ENCODE peak calls at places on chromosomes 11 and 22, in nine cellular contexts. One of them, this sample, is unnamed.
A peak's percentile ranks its signal among the peaks of the same experiment; 100 is the strongest.

GRCh38 chr11:36095716-36096115 is 151.9 kb downstream of the LDLRAD3 start:
- DNase-seq in H9: no peak
- DNase-seq in cardiac muscle cell: peak; percentile 88
- DNase-seq in dorsolateral prefrontal cortex: no peak
- DNase-seq in fibroblast of lung: peak; percentile 66
- DNase-seq in neural progenitor cell: no peak
- DNase-seq in mammary epithelial cell: no peak
- DNase-seq in aorta: no peak
- DNase-seq in PC-3: no peak
- DNase-seq in this sample: no peak

GRCh38 chr11:87097582-87097981 is 59.8 kb downstream of the TMEM135 start:
- DNase-seq in H9: peak; percentile 55
- DNase-seq in cardiac muscle cell: peak; percentile 58
- DNase-seq in dorsolateral prefrontal cortex: no peak
- DNase-seq in fibroblast of lung: peak; percentile 29
- DNase-seq in neural progenitor cell: peak; percentile 62
- DNase-seq in mammary epithelial cell: peak; percentile 22
- DNase-seq in aorta: no peak
- DNase-seq in PC-3: peak; percentile 76
- DNase-seq in this sample: no peak

GRCh38 chr11:1073261-1073724 is 1.4 kb upstream of the MUC2 start:
- DNase-seq in H9: no peak
- DNase-seq in cardiac muscle cell: peak; percentile 79
- DNase-seq in dorsolateral prefrontal cortex: no peak
- DNase-seq in fibroblast of lung: peak; percentile 53
- DNase-seq in neural progenitor cell: peak; percentile 54
- DNase-seq in mammary epithelial cell: peak; percentile 58
- DNase-seq in aorta: peak; percentile 63
- DNase-seq in PC-3: peak; percentile 76
- DNase-seq in this sample: no peak

GRCh38 chr11:133619973-133620372 is 87.7 kb upstream of the OPCML start:
- DNase-seq in H9: no peak
- DNase-seq in cardiac muscle cell: no peak
- DNase-seq in dorsolateral prefrontal cortex: no peak
- DNase-seq in fibroblast of lung: no peak
- DNase-seq in neural progenitor cell: peak; percentile 24
- DNase-seq in mammary epithelial cell: no peak
- DNase-seq in aorta: no peak
- DNase-seq in PC-3: no peak
- DNase-seq in this sample: no peak

GRCh38 chr11:110096369-110096976 is 3.3 kb downstream of the ZC3H12C start:
- DNase-seq in H9: no peak
- DNase-seq in cardiac muscle cell: no peak
- DNase-seq in dorsolateral prefrontal cortex: no peak
- DNase-seq in fibroblast of lung: no peak
- DNase-seq in neural progenitor cell: no peak
- DNase-seq in mammary epithelial cell: no peak
- DNase-seq in aorta: no peak
- DNase-seq in PC-3: peak; percentile 59
- DNase-seq in this sample: no peak

GRCh38 chr11:117225553-117226170 is 6.2 kb downstream of the PCSK7 start:
- DNase-seq in H9: no peak
- DNase-seq in cardiac muscle cell: no peak
- DNase-seq in dorsolateral prefrontal cortex: no peak
- DNase-seq in fibroblast of lung: no peak
- DNase-seq in neural progenitor cell: no peak
- DNase-seq in mammary epithelial cell: no peak
- DNase-seq in aorta: no peak
- DNase-seq in PC-3: no peak
- DNase-seq in this sample: no peak

GRCh38 chr22:47810505-47811500 is 1048.4 kb downstream of the TBC1D22A start:
- DNase-seq in H9: no peak
- DNase-seq in cardiac muscle cell: no peak
- DNase-seq in dorsolateral prefrontal cortex: no peak
- DNase-seq in fibroblast of lung: no peak
- DNase-seq in neural progenitor cell: no peak
- DNase-seq in mammary epithelial cell: no peak
- DNase-seq in aorta: no peak
- DNase-seq in PC-3: no peak
- DNase-seq in this sample: no peak

GRCh38 chr22:19442166-19442565 is 5.3 kb downstream of the C22orf39 start:
- DNase-seq in H9: no peak
- DNase-seq in cardiac muscle cell: no peak
- DNase-seq in dorsolateral prefrontal cortex: no peak
- DNase-seq in fibroblast of lung: no peak
- DNase-seq in neural progenitor cell: no peak
- DNase-seq in mammary epithelial cell: no peak
- DNase-seq in aorta: no peak
- DNase-seq in PC-3: no peak
- DNase-seq in this sample: no peak

GRCh38 chr11:76141901-76142300 is 64.4 kb downstream of the WNT11 start:
- DNase-seq in H9: no peak
- DNase-seq in cardiac muscle cell: no peak
- DNase-seq in dorsolateral prefrontal cortex: no peak
- DNase-seq in fibroblast of lung: no peak
- DNase-seq in neural progenitor cell: no peak
- DNase-seq in mammary epithelial cell: no peak
- DNase-seq in aorta: no peak
- DNase-seq in PC-3: no peak
- DNase-seq in this sample: no peak

GRCh38 chr22:44732661-44733060 is 19.7 kb upstream of the ARHGAP8 start:
- DNase-seq in H9: no peak
- DNase-seq in cardiac muscle cell: no peak
- DNase-seq in dorsolateral prefrontal cortex: no peak
- DNase-seq in fibroblast of lung: no peak
- DNase-seq in neural progenitor cell: no peak
- DNase-seq in mammary epithelial cell: no peak
- DNase-seq in aorta: no peak
- DNase-seq in PC-3: no peak
- DNase-seq in this sample: no peak
- H3K27ac ChIP-seq in H9: no peak overlapping the region
- H3K27ac ChIP-seq in cardiac muscle cell: no peak overlapping the region
- H3K27ac ChIP-seq in dorsolateral prefrontal cortex: no peak overlapping the region
- H3K27ac ChIP-seq in fibroblast of lung: no peak overlapping the region
- H3K27ac ChIP-seq in neural progenitor cell: no peak overlapping the region
- H3K27ac ChIP-seq in mammary epithelial cell: no peak overlapping the region
- H3K27ac ChIP-seq in aorta: no peak overlapping the region
- H3K27ac ChIP-seq in PC-3: no peak overlapping the region
- H3K27ac ChIP-seq in this sample: no peak overlapping the region

DNA sequence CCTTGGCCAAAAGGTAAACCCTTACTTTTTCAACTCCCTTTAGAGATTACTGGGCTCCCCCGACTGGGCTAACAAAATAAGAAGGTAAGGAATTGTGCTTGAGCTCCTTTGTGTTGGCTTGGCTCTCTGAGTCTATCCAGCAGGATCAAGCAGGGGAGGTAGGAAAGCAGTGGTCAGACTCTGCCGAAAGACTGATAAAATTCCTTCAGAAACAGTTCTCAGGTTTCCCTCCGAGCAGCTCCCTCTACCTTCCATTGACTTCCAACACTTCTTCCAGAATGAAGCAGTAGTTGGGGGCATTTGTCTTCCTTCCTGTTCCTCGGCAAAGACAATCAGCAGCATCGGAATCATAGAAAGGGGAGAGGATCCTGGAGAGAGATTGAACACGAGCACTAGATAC is 16.1 kb upstream of the CARD18 start:
- DNase-seq in H9: peak; percentile 26
- DNase-seq in cardiac muscle cell: no peak
- DNase-seq in dorsolateral prefrontal cortex: no peak
- DNase-seq in fibroblast of lung: no peak
- DNase-seq in neural progenitor cell: peak; percentile 12
- DNase-seq in mammary epithelial cell: no peak
- DNase-seq in aorta: no peak
- DNase-seq in PC-3: no peak
- DNase-seq in this sample: no peak
- H3K27ac ChIP-seq in H9: no peak overlapping the region
- H3K27ac ChIP-seq in cardiac muscle cell: no peak overlapping the region
- H3K27ac ChIP-seq in dorsolateral prefrontal cortex: no peak overlapping the region
- H3K27ac ChIP-seq in fibroblast of lung: no peak overlapping the region
- H3K27ac ChIP-seq in neural progenitor cell: peak overlapping the region; percentile 37
- H3K27ac ChIP-seq in mammary epithelial cell: no peak overlapping the region
- H3K27ac ChIP-seq in aorta: no peak overlapping the region
- H3K27ac ChIP-seq in PC-3: no peak overlapping the region
- H3K27ac ChIP-seq in this sample: no peak overlapping the region

GRCh38 chr22:30305906-30306628 is 16.8 kb upstream of the CASTOR1 start:
- DNase-seq in H9: no peak
- DNase-seq in cardiac muscle cell: no peak
- DNase-seq in dorsolateral prefrontal cortex: no peak
- DNase-seq in fibroblast of lung: no peak
- DNase-seq in neural progenitor cell: no peak
- DNase-seq in mammary epithelial cell: peak; percentile 60
- DNase-seq in aorta: no peak
- DNase-seq in PC-3: no peak
- DNase-seq in this sample: no peak

GRCh38 chr22:30308096-30308495 is 18.6 kb downstream of the TBC1D10A start:
- DNase-seq in H9: no peak
- DNase-seq in cardiac muscle cell: no peak
- DNase-seq in dorsolateral prefrontal cortex: no peak
- DNase-seq in fibroblast of lung: no peak
- DNase-seq in neural progenitor cell: no peak
- DNase-seq in mammary epithelial cell: no peak
- DNase-seq in aorta: peak; percentile 18
- DNase-seq in PC-3: no peak
- DNase-seq in this sample: no peak

GRCh38 chr22:30305519-30305905 is 16.2 kb upstream of the CASTOR1 start:
- DNase-seq in H9: no peak
- DNase-seq in cardiac muscle cell: peak; percentile 62
- DNase-seq in dorsolateral prefrontal cortex: no peak
- DNase-seq in fibroblast of lung: no peak
- DNase-seq in neural progenitor cell: no peak
- DNase-seq in mammary epithelial cell: no peak
- DNase-seq in aorta: peak; percentile 84
- DNase-seq in PC-3: no peak
- DNase-seq in this sample: no peak

GRCh38 chr22:30307026-30307574 is 17.8 kb upstream of the CASTOR1 start:
- DNase-seq in H9: no peak
- DNase-seq in cardiac muscle cell: no peak
- DNase-seq in dorsolateral prefrontal cortex: no peak
- DNase-seq in fibroblast of lung: no peak
- DNase-seq in neural progenitor cell: no peak
- DNase-seq in mammary epithelial cell: no peak
- DNase-seq in aorta: peak; percentile 13
- DNase-seq in PC-3: no peak
- DNase-seq in this sample: no peak

GRCh38 chr22:30306629-30307016 is 17.3 kb upstream of the CASTOR1 start:
- DNase-seq in H9: no peak
- DNase-seq in cardiac muscle cell: no peak
- DNase-seq in dorsolateral prefrontal cortex: no peak
- DNase-seq in fibroblast of lung: no peak
- DNase-seq in neural progenitor cell: no peak
- DNase-seq in mammary epithelial cell: no peak
- DNase-seq in aorta: no peak
- DNase-seq in PC-3: no peak
- DNase-seq in this sample: no peak
- H3K27ac ChIP-seq in H9: no peak overlapping the region
- H3K27ac ChIP-seq in cardiac muscle cell: no peak overlapping the region
- H3K27ac ChIP-seq in dorsolateral prefrontal cortex: no peak overlapping the region
- H3K27ac ChIP-seq in fibroblast of lung: no peak overlapping the region
- H3K27ac ChIP-seq in neural progenitor cell: no peak overlapping the region
- H3K27ac ChIP-seq in mammary epithelial cell: no peak overlapping the region
- H3K27ac ChIP-seq in aorta: no peak overlapping the region
- H3K27ac ChIP-seq in PC-3: peak overlapping the region; percentile 97
- H3K27ac ChIP-seq in this sample: peak overlapping the region; percentile 24

GRCh38 chr22:29078869-29079207 is 6.0 kb downstream of the KREMEN1 start:
- DNase-seq in H9: no peak
- DNase-seq in cardiac muscle cell: no peak
- DNase-seq in dorsolateral prefrontal cortex: no peak
- DNase-seq in fibroblast of lung: no peak
- DNase-seq in neural progenitor cell: no peak
- DNase-seq in mammary epithelial cell: no peak
- DNase-seq in aorta: no peak
- DNase-seq in PC-3: no peak
- DNase-seq in this sample: no peak

GRCh38 chr22:29081499-29082236 is 8.8 kb downstream of the KREMEN1 start:
- DNase-seq in H9: no peak
- DNase-seq in cardiac muscle cell: peak; percentile 44
- DNase-seq in dorsolateral prefrontal cortex: no peak
- DNase-seq in fibroblast of lung: no peak
- DNase-seq in neural progenitor cell: no peak
- DNase-seq in mammary epithelial cell: no peak
- DNase-seq in aorta: no peak
- DNase-seq in PC-3: no peak
- DNase-seq in this sample: no peak

GRCh38 chr22:29080061-29080975 is 7.5 kb downstream of the KREMEN1 start:
- DNase-seq in H9: no peak
- DNase-seq in cardiac muscle cell: peak; percentile 39
- DNase-seq in dorsolateral prefrontal cortex: no peak
- DNase-seq in fibroblast of lung: no peak
- DNase-seq in neural progenitor cell: no peak
- DNase-seq in mammary epithelial cell: peak; percentile 26
- DNase-seq in aorta: no peak
- DNase-seq in PC-3: peak; percentile 39
- DNase-seq in this sample: no peak

GRCh38 chr22:29078036-29078868 is 5.4 kb downstream of the KREMEN1 start:
- DNase-seq in H9: no peak
- DNase-seq in cardiac muscle cell: no peak
- DNase-seq in dorsolateral prefrontal cortex: no peak
- DNase-seq in fibroblast of lung: no peak
- DNase-seq in neural progenitor cell: no peak
- DNase-seq in mammary epithelial cell: no peak
- DNase-seq in aorta: no peak
- DNase-seq in PC-3: no peak
- DNase-seq in this sample: no peak

GRCh38 chr22:29079218-29079901 is 6.5 kb downstream of the KREMEN1 start:
- DNase-seq in H9: no peak
- DNase-seq in cardiac muscle cell: no peak
- DNase-seq in dorsolateral prefrontal cortex: no peak
- DNase-seq in fibroblast of lung: no peak
- DNase-seq in neural progenitor cell: no peak
- DNase-seq in mammary epithelial cell: no peak
- DNase-seq in aorta: no peak
- DNase-seq in PC-3: peak; percentile 51
- DNase-seq in this sample: no peak
- H3K27ac ChIP-seq in H9: no peak overlapping the region
- H3K27ac ChIP-seq in cardiac muscle cell: no peak overlapping the region
- H3K27ac ChIP-seq in dorsolateral prefrontal cortex: no peak overlapping the region
- H3K27ac ChIP-seq in fibroblast of lung: no peak overlapping the region
- H3K27ac ChIP-seq in neural progenitor cell: no peak overlapping the region
- H3K27ac ChIP-seq in mammary epithelial cell: no peak overlapping the region
- H3K27ac ChIP-seq in aorta: no peak overlapping the region
- H3K27ac ChIP-seq in PC-3: no peak overlapping the region
- H3K27ac ChIP-seq in this sample: no peak overlapping the region